ENCODE peak calls at places on chromosomes 6 and 20, in four cellular contexts. One of them, this sample, is unnamed.
A peak's percentile ranks its signal among the peaks of the same experiment; 100 is the strongest.

GRCh38 chr6:169799474-169799926 is 48.1 kb downstream of the ERMARD start:
- DNase-seq in NCI-H1436: no peak
- DNase-seq in astrocyte of the cerebellum: no peak
- DNase-seq in activated CD4-positive, alpha-beta T cell treated with anti-CD3 and anti-CD28 coated beads for 48 hours: no peak
- DNase-seq in this sample: no peak

GRCh38 chr6:51844391-51844735 is 243.1 kb downstream of the PKHD1 start:
- DNase-seq in NCI-H1436: no peak
- DNase-seq in astrocyte of the cerebellum: no peak
- DNase-seq in activated CD4-positive, alpha-beta T cell treated with anti-CD3 and anti-CD28 coated beads for 48 hours: no peak
- DNase-seq in this sample: no peak

GRCh38 chr20:18943542-18943941 is 130.0 kb downstream of the SCP2D1 start:
- DNase-seq in NCI-H1436: no peak
- DNase-seq in astrocyte of the cerebellum: no peak
- DNase-seq in activated CD4-positive, alpha-beta T cell treated with anti-CD3 and anti-CD28 coated beads for 48 hours: no peak
- DNase-seq in this sample: no peak

GRCh38 chr6:78936515-78936914 is 69.2 kb downstream of the IRAK1BP1 start:
- DNase-seq in NCI-H1436: no peak
- DNase-seq in astrocyte of the cerebellum: no peak
- DNase-seq in activated CD4-positive, alpha-beta T cell treated with anti-CD3 and anti-CD28 coated beads for 48 hours: no peak
- DNase-seq in this sample: no peak

GRCh38 chr20:9147553-9148024 is 78.7 kb downstream of the PLCB4 start:
- DNase-seq in NCI-H1436: no peak
- DNase-seq in astrocyte of the cerebellum: no peak
- DNase-seq in activated CD4-positive, alpha-beta T cell treated with anti-CD3 and anti-CD28 coated beads for 48 hours: no peak
- DNase-seq in this sample: no peak

GRCh38 chr6:22499815-22500214 is 69.6 kb upstream of the HDGFL1 start:
- DNase-seq in NCI-H1436: no peak
- DNase-seq in astrocyte of the cerebellum: no peak
- DNase-seq in activated CD4-positive, alpha-beta T cell treated with anti-CD3 and anti-CD28 coated beads for 48 hours: no peak
- DNase-seq in this sample: no peak

GRCh38 chr6:14108571-14109410 is 8.8 kb upstream of the CD83 start:
- DNase-seq in NCI-H1436: peak; percentile 26
- DNase-seq in astrocyte of the cerebellum: no peak
- DNase-seq in activated CD4-positive, alpha-beta T cell treated with anti-CD3 and anti-CD28 coated beads for 48 hours: peak; percentile 39
- DNase-seq in this sample: no peak

GRCh38 chr20:36035720-36036119 is 67.3 kb downstream of the CNBD2 start:
- DNase-seq in NCI-H1436: no peak
- DNase-seq in astrocyte of the cerebellum: no peak
- DNase-seq in activated CD4-positive, alpha-beta T cell treated with anti-CD3 and anti-CD28 coated beads for 48 hours: no peak
- DNase-seq in this sample: no peak

GRCh38 chr6:169803291-169803811 is 51.9 kb downstream of the ERMARD start:
- DNase-seq in NCI-H1436: no peak
- DNase-seq in astrocyte of the cerebellum: no peak
- DNase-seq in activated CD4-positive, alpha-beta T cell treated with anti-CD3 and anti-CD28 coated beads for 48 hours: no peak
- DNase-seq in this sample: no peak

GRCh38 chr6:65638047-65638831 is 68.8 kb downstream of the EYS start:
- DNase-seq in NCI-H1436: peak; percentile 19
- DNase-seq in astrocyte of the cerebellum: no peak
- DNase-seq in activated CD4-positive, alpha-beta T cell treated with anti-CD3 and anti-CD28 coated beads for 48 hours: no peak
- DNase-seq in this sample: no peak

GRCh38 chr20:62258499-62259293 is 20.4 kb downstream of the OSBPL2 start:
- DNase-seq in NCI-H1436: no peak
- DNase-seq in astrocyte of the cerebellum: peak; percentile 13
- DNase-seq in activated CD4-positive, alpha-beta T cell treated with anti-CD3 and anti-CD28 coated beads for 48 hours: no peak
- DNase-seq in this sample: no peak

GRCh38 chr20:22333885-22334545 is 250.4 kb downstream of the FOXA2 start:
- DNase-seq in NCI-H1436: peak; percentile 70
- DNase-seq in astrocyte of the cerebellum: peak; percentile 38
- DNase-seq in activated CD4-positive, alpha-beta T cell treated with anti-CD3 and anti-CD28 coated beads for 48 hours: peak; percentile 57
- DNase-seq in this sample: peak; percentile 14

GRCh38 chr20:57030611-57031600 is 235.5 kb downstream of the BMP7 start:
- DNase-seq in NCI-H1436: no peak
- DNase-seq in astrocyte of the cerebellum: peak; percentile 83
- DNase-seq in activated CD4-positive, alpha-beta T cell treated with anti-CD3 and anti-CD28 coated beads for 48 hours: no peak
- DNase-seq in this sample: no peak

GRCh38 chr6:44002071-44002590 is 125.1 kb downstream of the MRPL14 start:
- DNase-seq in NCI-H1436: no peak
- DNase-seq in astrocyte of the cerebellum: no peak
- DNase-seq in activated CD4-positive, alpha-beta T cell treated with anti-CD3 and anti-CD28 coated beads for 48 hours: no peak
- DNase-seq in this sample: peak; percentile 86

GRCh38 chr6:158284340-158285210 is 27.7 kb upstream of the TULP4 start:
- DNase-seq in NCI-H1436: no peak
- DNase-seq in astrocyte of the cerebellum: peak; percentile 89
- DNase-seq in activated CD4-positive, alpha-beta T cell treated with anti-CD3 and anti-CD28 coated beads for 48 hours: peak; percentile 6
- DNase-seq in this sample: peak; percentile 71

GRCh38 chr20:52536841-52537400 is 345.3 kb upstream of the ZFP64 start:
- DNase-seq in NCI-H1436: no peak
- DNase-seq in astrocyte of the cerebellum: no peak
- DNase-seq in activated CD4-positive, alpha-beta T cell treated with anti-CD3 and anti-CD28 coated beads for 48 hours: no peak
- DNase-seq in this sample: no peak

GRCh38 chr6:161951139-161951538 is 677.3 kb upstream of the AGPAT4 start:
- DNase-seq in NCI-H1436: no peak
- DNase-seq in astrocyte of the cerebellum: no peak
- DNase-seq in activated CD4-positive, alpha-beta T cell treated with anti-CD3 and anti-CD28 coated beads for 48 hours: no peak
- DNase-seq in this sample: no peak

GRCh38 chr6:151661928-151662327 is 145.6 kb upstream of the ESR1 start:
- DNase-seq in NCI-H1436: no peak
- DNase-seq in astrocyte of the cerebellum: no peak
- DNase-seq in activated CD4-positive, alpha-beta T cell treated with anti-CD3 and anti-CD28 coated beads for 48 hours: no peak
- DNase-seq in this sample: no peak

GRCh38 chr6:41573268-41573667 is 27.1 kb downstream of the FOXP4 start:
- DNase-seq in NCI-H1436: no peak
- DNase-seq in astrocyte of the cerebellum: no peak
- DNase-seq in activated CD4-positive, alpha-beta T cell treated with anti-CD3 and anti-CD28 coated beads for 48 hours: no peak
- DNase-seq in this sample: no peak

GRCh38 chr6:137927777-137928218 is 60.7 kb downstream of the TNFAIP3 start:
- DNase-seq in NCI-H1436: no peak
- DNase-seq in astrocyte of the cerebellum: no peak
- DNase-seq in activated CD4-positive, alpha-beta T cell treated with anti-CD3 and anti-CD28 coated beads for 48 hours: peak; percentile 83
- DNase-seq in this sample: no peak

GRCh38 chr6:54846243-54846856 is at the start of gene FAM83B:
- DNase-seq in NCI-H1436: peak; percentile 33
- DNase-seq in astrocyte of the cerebellum: no peak
- DNase-seq in activated CD4-positive, alpha-beta T cell treated with anti-CD3 and anti-CD28 coated beads for 48 hours: no peak
- DNase-seq in this sample: no peak

GRCh38 chr6:75065524-75065923 is 140.3 kb downstream of the COL12A1 start:
- DNase-seq in NCI-H1436: no peak
- DNase-seq in astrocyte of the cerebellum: peak; percentile 84
- DNase-seq in activated CD4-positive, alpha-beta T cell treated with anti-CD3 and anti-CD28 coated beads for 48 hours: no peak
- DNase-seq in this sample: no peak

GRCh38 chr6:69584913-69585729 is 211.7 kb downstream of the LMBRD1 start:
- DNase-seq in NCI-H1436: no peak
- DNase-seq in astrocyte of the cerebellum: no peak
- DNase-seq in activated CD4-positive, alpha-beta T cell treated with anti-CD3 and anti-CD28 coated beads for 48 hours: peak; percentile 3
- DNase-seq in this sample: no peak

GRCh38 chr6:13854716-13855250 is 40.4 kb upstream of the MCUR1 start:
- DNase-seq in NCI-H1436: no peak
- DNase-seq in astrocyte of the cerebellum: no peak
- DNase-seq in activated CD4-positive, alpha-beta T cell treated with anti-CD3 and anti-CD28 coated beads for 48 hours: no peak
- DNase-seq in this sample: no peak

GRCh38 chr20:33670715-33671499 is 3.3 kb downstream of the NECAB3 start:
- DNase-seq in NCI-H1436: no peak
- DNase-seq in astrocyte of the cerebellum: no peak
- DNase-seq in activated CD4-positive, alpha-beta T cell treated with anti-CD3 and anti-CD28 coated beads for 48 hours: no peak
- DNase-seq in this sample: no peak

GRCh38 chr6:13952101-13952500 is 27.3 kb downstream of the RNF182 start:
- DNase-seq in NCI-H1436: no peak
- DNase-seq in astrocyte of the cerebellum: no peak
- DNase-seq in activated CD4-positive, alpha-beta T cell treated with anti-CD3 and anti-CD28 coated beads for 48 hours: no peak
- DNase-seq in this sample: no peak

GRCh38 chr6:14366880-14367279 is 249.3 kb downstream of the CD83 start:
- DNase-seq in NCI-H1436: no peak
- DNase-seq in astrocyte of the cerebellum: no peak
- DNase-seq in activated CD4-positive, alpha-beta T cell treated with anti-CD3 and anti-CD28 coated beads for 48 hours: no peak
- DNase-seq in this sample: no peak

GRCh38 chr6:132708771-132709170 is 5.1 kb downstream of the VNN1 start:
- DNase-seq in NCI-H1436: no peak
- DNase-seq in astrocyte of the cerebellum: no peak
- DNase-seq in activated CD4-positive, alpha-beta T cell treated with anti-CD3 and anti-CD28 coated beads for 48 hours: no peak
- DNase-seq in this sample: no peak

GRCh38 chr20:6480328-6481030 is 287.0 kb upstream of the BMP2 start:
- DNase-seq in NCI-H1436: no peak
- DNase-seq in astrocyte of the cerebellum: no peak
- DNase-seq in activated CD4-positive, alpha-beta T cell treated with anti-CD3 and anti-CD28 coated beads for 48 hours: no peak
- DNase-seq in this sample: no peak

GRCh38 chr20:32396656-32397160 is 38.6 kb downstream of the ASXL1 start:
- DNase-seq in NCI-H1436: no peak
- DNase-seq in astrocyte of the cerebellum: no peak
- DNase-seq in activated CD4-positive, alpha-beta T cell treated with anti-CD3 and anti-CD28 coated beads for 48 hours: no peak
- DNase-seq in this sample: no peak

GRCh38 chr6:143964667-143965066 is 43.4 kb downstream of the PLAGL1 start:
- DNase-seq in NCI-H1436: no peak
- DNase-seq in astrocyte of the cerebellum: no peak
- DNase-seq in activated CD4-positive, alpha-beta T cell treated with anti-CD3 and anti-CD28 coated beads for 48 hours: no peak
- DNase-seq in this sample: no peak

GRCh38 chr20:64168381-64169088 is 4.3 kb downstream of the MYT1 start:
- DNase-seq in NCI-H1436: no peak
- DNase-seq in astrocyte of the cerebellum: no peak
- DNase-seq in activated CD4-positive, alpha-beta T cell treated with anti-CD3 and anti-CD28 coated beads for 48 hours: no peak
- DNase-seq in this sample: no peak

GRCh38 chr6:39812853-39813533 is 20.8 kb downstream of the DAAM2 start:
- DNase-seq in NCI-H1436: peak; percentile 57
- DNase-seq in astrocyte of the cerebellum: peak; percentile 37
- DNase-seq in activated CD4-positive, alpha-beta T cell treated with anti-CD3 and anti-CD28 coated beads for 48 hours: no peak
- DNase-seq in this sample: no peak

GRCh38 chr20:19786311-19786710 is 28.3 kb downstream of the RIN2 start:
- DNase-seq in NCI-H1436: no peak
- DNase-seq in astrocyte of the cerebellum: peak; percentile 94
- DNase-seq in activated CD4-positive, alpha-beta T cell treated with anti-CD3 and anti-CD28 coated beads for 48 hours: no peak
- DNase-seq in this sample: no peak

GRCh38 chr20:23083553-23084220 is 2.4 kb downstream of the CD93 start:
- DNase-seq in NCI-H1436: no peak
- DNase-seq in astrocyte of the cerebellum: no peak
- DNase-seq in activated CD4-positive, alpha-beta T cell treated with anti-CD3 and anti-CD28 coated beads for 48 hours: no peak
- DNase-seq in this sample: no peak

GRCh38 chr6:82374481-82374880 is 10.9 kb downstream of the TPBG start:
- DNase-seq in NCI-H1436: no peak
- DNase-seq in astrocyte of the cerebellum: no peak
- DNase-seq in activated CD4-positive, alpha-beta T cell treated with anti-CD3 and anti-CD28 coated beads for 48 hours: no peak
- DNase-seq in this sample: no peak